ENCODE peak calls at places on chromosomes 5 and 9, in six cellular contexts. T is A549, K is AG09309, O is left ventricle myocardium inferior, N is SK-N-MC, W is heart right ventricle. P is an unnamed sample.

GRCh38 chr9:22010881-22011625 is 1.9 kb upstream of the CDKN2B start:
- DNase-seq in N (no peak), O (no peak), K (no peak), W (no peak), T (no peak), P (no peak)

GRCh38 chr9:104934686-104935413 is 6.9 kb upstream of the ABCA1 start:
- DNase-seq in N (no peak), T (no peak), K (no peak), O (no peak), W (no peak), P (no peak)

GRCh38 chr5:14125262-14125661 is 17.9 kb upstream of the TRIO start:
- DNase-seq in K (no peak), N (no peak), W (no peak), O (no peak), T (no peak), P (no peak)

GRCh38 chr5:85681871-85682270 is 935.9 kb upstream of the COX7C start:
- DNase-seq in W (no peak), T (no peak), N (no peak), O (no peak), K (no peak), P (no peak)

GRCh38 chr9:73683862-73684591 is 532.4 kb downstream of the ANXA1 start:
- DNase-seq in W (no peak), T (peak), N (peak), K (no peak), O (no peak), P (peak)

GRCh38 chr5:11724947-11725346 is 179.3 kb downstream of the CTNND2 start:
- DNase-seq in O (no peak), N (no peak), W (no peak), T (no peak), K (no peak), P (no peak)

GRCh38 chr5:142206801-142207200 is 98.2 kb downstream of the NDFIP1 start:
- DNase-seq in N (no peak), O (no peak), T (peak), K (no peak), W (no peak), P (no peak)

GRCh38 chr9:34381323-34381722 is 4.6 kb upstream of the MYORG start:
- DNase-seq in W (peak), O (no peak), T (no peak), K (no peak), N (no peak), P (no peak)

GRCh38 chr5:132253008-132253441 is 4.5 kb upstream of the PDLIM4 start:
- DNase-seq in K (no peak), O (no peak), T (no peak), W (peak), N (no peak), P (no peak)

GRCh38 chr5:75885849-75886596 is 168.8 kb upstream of the POC5 start:
- DNase-seq in W (no peak), N (no peak), O (no peak), T (no peak), K (no peak), P (no peak)

GRCh38 chr9:89928521-89929275 is 323.9 kb downstream of the GADD45G start:
- DNase-seq in T (no peak), N (no peak), K (no peak), W (no peak), O (no peak), P (no peak)

GRCh38 chr5:166594552-166594951 is 1696.9 kb upstream of the WWC1 start:
- DNase-seq in N (no peak), K (no peak), W (no peak), T (no peak), O (no peak), P (no peak)

GRCh38 chr9:128059365-128059983 is 7.6 kb downstream of the NAIF1 start:
- DNase-seq in N (no peak), K (no peak), W (no peak), T (no peak), O (no peak), P (no peak)

GRCh38 chr5:1243487-1244152 is 18.4 kb downstream of the SLC6A18 start:
- DNase-seq in K (no peak), W (no peak), N (no peak), O (no peak), T (no peak), P (no peak)

GRCh38 chr5:158070855-158071254 is 211.9 kb upstream of the CLINT1 start:
- DNase-seq in W (peak), O (peak), T (no peak), K (no peak), N (no peak), P (no peak)

GRCh38 chr5:158080112-158080511 is 221.2 kb upstream of the CLINT1 start:
- DNase-seq in N (no peak), W (no peak), O (no peak), T (no peak), K (no peak), P (no peak)

GRCh38 chr5:158074597-158074991 is 215.6 kb upstream of the CLINT1 start:
- DNase-seq in O (no peak), T (no peak), W (no peak), K (no peak), N (no peak), P (no peak)

GRCh38 chr5:158079097-158079496 is 220.2 kb upstream of the CLINT1 start:
- DNase-seq in W (no peak), T (no peak), O (no peak), K (no peak), N (no peak), P (no peak)

DNA sequence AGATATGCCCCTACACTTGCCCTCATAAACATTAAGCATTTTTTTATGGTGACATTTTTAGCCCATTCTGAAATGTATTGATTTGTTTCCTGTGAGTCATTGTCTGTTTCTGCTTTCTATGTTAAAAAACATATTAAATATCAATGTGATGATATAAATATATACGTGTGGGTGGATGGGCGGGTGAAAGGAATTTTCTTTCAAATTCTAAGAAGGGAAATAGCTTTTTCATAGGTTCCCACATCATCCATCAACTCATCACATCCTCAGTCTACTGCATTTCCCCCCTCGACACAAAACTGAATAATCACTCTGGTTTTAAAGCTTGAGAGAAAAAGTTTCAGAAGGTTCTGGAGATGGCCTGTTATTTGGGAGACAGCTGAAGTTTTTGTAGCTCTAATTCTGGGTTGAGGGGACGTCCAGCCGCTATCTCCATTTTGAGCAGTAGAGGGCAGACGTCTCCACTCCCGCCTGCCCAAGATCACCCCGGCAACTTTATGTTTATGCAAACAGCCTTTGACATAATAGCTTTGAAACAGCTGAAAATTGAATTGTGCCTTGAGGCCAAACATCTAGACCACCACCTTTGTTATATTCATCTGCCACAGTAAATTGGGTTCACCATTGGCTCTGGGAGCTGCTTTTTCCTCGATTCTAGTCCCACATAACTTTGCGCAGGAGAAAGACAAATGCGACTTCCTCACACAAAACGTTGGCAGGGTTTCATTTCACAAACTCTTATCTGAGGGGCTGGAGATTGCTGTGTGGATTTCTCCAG is 216.2 kb upstream of the CLINT1 start:
- DNase-seq in K (peak), O (peak), N (peak), W (peak), T (peak), P (peak)
- H3K4me3 ChIP-seq in K (no peak), O (peak), N (peak), W (no peak), T (no peak), P (no peak)

DNA sequence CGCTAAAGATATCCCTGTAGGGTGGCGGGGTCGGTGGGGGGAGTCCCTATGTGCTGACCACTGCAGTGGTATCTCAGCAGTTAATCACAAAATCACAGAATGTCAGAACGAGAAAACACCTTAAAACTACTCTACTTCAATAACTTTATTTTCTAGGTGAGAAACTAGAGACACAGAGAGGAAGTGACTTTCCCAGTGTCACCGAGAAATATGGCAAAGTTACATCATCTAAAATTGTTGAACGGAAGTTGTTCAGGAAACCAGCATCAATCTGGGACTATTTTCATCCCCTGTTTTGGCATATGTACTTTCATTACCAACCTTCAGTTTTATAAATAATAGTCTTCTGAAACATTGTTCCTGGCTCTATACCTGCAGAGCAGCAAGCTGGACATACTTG is 384.0 kb downstream of the SPOCK1 start:
- DNase-seq in K (no peak), O (no peak), N (no peak), W (no peak), T (no peak), P (no peak)
- H3K4me3 ChIP-seq in K (no peak), O (no peak), N (no peak), W (no peak), T (no peak), P (no peak)

GRCh38 chr9:35755071-35755470 is 995 bp upstream of the MSMP start:
- DNase-seq in T (no peak), O (no peak), N (no peak), K (no peak), W (no peak), P (no peak)

GRCh38 chr9:35757527-35758275 is 3.6 kb upstream of the MSMP start:
- DNase-seq in K (no peak), N (no peak), O (no peak), T (peak), W (no peak), P (no peak)

GRCh38 chr9:35754264-35754663 is at the start of gene MSMP:
- DNase-seq in K (no peak), W (no peak), N (no peak), T (no peak), O (no peak), P (no peak)

GRCh38 chr9:35756743-35757526 is 2.9 kb upstream of the MSMP start:
- DNase-seq in T (peak), N (no peak), O (peak), K (no peak), W (peak), P (no peak)

DNA sequence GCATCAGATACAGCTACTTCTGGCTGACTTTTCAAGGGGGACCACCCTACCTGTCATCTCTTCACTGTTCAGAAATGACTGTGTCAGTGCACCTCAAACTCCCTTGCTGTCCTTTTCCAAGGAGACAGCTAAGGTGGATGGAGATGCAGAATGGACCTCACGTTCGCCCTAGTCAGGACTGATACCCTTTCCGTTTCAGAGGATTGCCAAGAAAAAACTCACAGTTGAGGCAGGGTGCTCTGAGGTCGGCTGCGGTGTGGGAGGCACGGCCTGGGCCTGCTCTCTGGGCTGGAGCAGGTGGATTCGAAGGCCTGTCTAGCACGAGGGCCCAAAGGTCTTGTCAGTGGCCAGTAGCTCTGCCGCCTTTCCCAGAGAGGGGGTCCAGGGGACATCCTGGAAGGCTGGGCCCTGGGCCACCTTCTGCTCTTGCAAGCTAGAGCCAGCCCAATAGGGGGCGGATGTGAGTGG is 2.2 kb upstream of the MSMP start:
- DNase-seq in N (no peak), T (no peak), K (no peak), O (peak), W (peak), P (no peak)
- H3K4me3 ChIP-seq in N (peak), T (peak), K (peak), O (peak), W (peak), P (peak)

GRCh38 chr5:96896806-96897205 is 20.5 kb downstream of the ERAP2 start:
- DNase-seq in W (no peak), O (no peak), N (no peak), T (no peak), K (no peak), P (no peak)
- H3K4me3 ChIP-seq in W (no peak), O (no peak), N (no peak), T (no peak), K (no peak), P (no peak)

GRCh38 chr9:120580591-120580896 is 577 bp upstream of the CDK5RAP2 start:
- DNase-seq in W (peak), K (no peak), O (no peak), T (no peak), N (no peak), P (no peak)
- H3K4me3 ChIP-seq in W (no peak), K (no peak), O (peak), T (no peak), N (peak), P (no peak)

P was measured in iPS DF 6.9.